ENCODE peak calls at places on chromosomes 4 and X, in eight cellular contexts. J is AG04450; Z is NCI-H69; A is CD8-positive, alpha-beta memory T cell; B is naive B cell; E is GM19239; P is left ventricle myocardium inferior; X is fibroblast of gingiva. V is an unnamed sample.

GRCh38 chr4:116374815-116375214 is 710.6 kb downstream of the TRAM1L1 start:
- DNase-seq in E (no peak), P (no peak), B (no peak), A (no peak), J (no peak), X (no peak), Z (no peak), V (no peak)

GRCh38 chr4:158538911-158539310 is 17.2 kb downstream of the RXFP1 start:
- DNase-seq in P (no peak), A (no peak), J (no peak), X (no peak), B (no peak), Z (no peak), E (no peak), V (peak)

GRCh38 chr4:165631912-165632311 is 241.1 kb upstream of the TLL1 start:
- DNase-seq in Z (peak), X (no peak), E (no peak), P (no peak), A (no peak), B (no peak), J (no peak), V (no peak)

GRCh38 chr4:91497892-91498291 is 805.9 kb upstream of the GRID2 start:
- DNase-seq in A (no peak), Z (peak), P (no peak), B (no peak), J (no peak), X (no peak), E (no peak), V (no peak)

GRCh38 chr4:8534129-8534528 is 46.1 kb upstream of the GPR78 start:
- DNase-seq in J (no peak), E (no peak), B (no peak), P (no peak), X (no peak), A (no peak), Z (no peak), V (no peak)

GRCh38 chr4:188031751-188032150 is 36.2 kb downstream of the ZFP42 start:
- DNase-seq in Z (no peak), E (no peak), P (no peak), J (no peak), X (no peak), B (no peak), A (no peak), V (no peak)

GRCh38 chr4:182231503-182231902 is 11.7 kb upstream of the TENM3 start:
- DNase-seq in A (no peak), X (peak), E (no peak), Z (no peak), P (no peak), J (no peak), B (no peak), V (no peak)

GRCh38 chr4:175453456-175453855 is 358.6 kb downstream of the GPM6A start:
- DNase-seq in E (no peak), X (no peak), Z (no peak), B (no peak), A (no peak), P (no peak), J (no peak), V (no peak)

GRCh38 chr4:18075823-18076433 is 54.4 kb upstream of the LCORL start:
- DNase-seq in E (no peak), B (peak), X (no peak), Z (peak), P (peak), A (peak), J (no peak), V (peak)

GRCh38 chrX:106608016-106608415 is 3.8 kb upstream of the RADX start:
- DNase-seq in J (no peak), P (no peak), B (no peak), X (no peak), E (no peak), Z (no peak), A (peak), V (no peak)

GRCh38 chrX:138917781-138918180 is 206.3 kb upstream of the FGF13 start:
- DNase-seq in J (no peak), P (no peak), A (no peak), X (peak), B (no peak), E (no peak), Z (no peak), V (no peak)

GRCh38 chrX:18377802-18378201 is 23.3 kb upstream of the SCML2 start:
- DNase-seq in Z (peak), E (no peak), J (no peak), X (no peak), A (no peak), B (peak), P (no peak), V (peak)

GRCh38 chr4:111641813-111642579 is 503.3 kb upstream of the FAM241A start:
- DNase-seq in E (peak), X (peak), P (no peak), B (peak), J (peak), Z (peak), A (no peak), V (peak)

GRCh38 chr4:150746156-150746555 is 164.2 kb downstream of the MAB21L2 start:
- DNase-seq in J (peak), P (no peak), Z (no peak), X (no peak), E (no peak), A (no peak), B (no peak), V (no peak)